ENCODE peak calls at places on chromosomes 3 and 15, in four cellular contexts. A, Z, G and K are unnamed samples.
A peak's percentile ranks its signal among the peaks of the same experiment; 100 is the strongest.

GRCh38 chr3:191340976-191341375 is 10.7 kb upstream of the UTS2B start:
- DNase-seq in A (no peak), G (no peak), Z (no peak), K (no peak)

GRCh38 chr15:38231430-38231829 is 21.2 kb upstream of the SPRED1 start:
- DNase-seq in A (no peak), Z (no peak), G (no peak), K (no peak)

GRCh38 chr15:60840703-60841411 is 361.9 kb upstream of the ICE2 start:
- DNase-seq in Z (no peak), G (no peak), A (peak; percentile 33), K (no peak)

GRCh38 chr3:10985181-10985580 is 7.4 kb upstream of the SLC6A1 start:
- DNase-seq in A (no peak), Z (no peak), G (no peak), K (no peak)

GRCh38 chr3:9866639-9867038 is 13.4 kb downstream of the CIDEC start:
- DNase-seq in Z (no peak), A (no peak), G (no peak), K (no peak)

GRCh38 chr3:26202169-26202568 is 412.3 kb downstream of the OXSM start:
- DNase-seq in G (no peak), A (no peak), Z (no peak), K (no peak)

GRCh38 chr3:196179380-196180308 is 31.6 kb downstream of the ZDHHC19 start:
- DNase-seq in G (peak; percentile 74), A (peak; percentile 71), Z (peak; percentile 71), K (peak; percentile 89)

GRCh38 chr3:186212611-186213010 is 103.7 kb upstream of the ETV5 start:
- DNase-seq in Z (no peak), A (no peak), G (no peak), K (no peak)

GRCh38 chr3:184571750-184572377 is 10.3 kb downstream of the EPHB3 start:
- DNase-seq in Z (no peak), A (no peak), G (no peak), K (no peak)

GRCh38 chr3:47895241-47895640 is 92.3 kb downstream of the DHX30 start:
- DNase-seq in G (no peak), A (no peak), Z (no peak), K (no peak)

GRCh38 chr15:63892794-63893441 is 59.2 kb upstream of the HERC1 start:
- DNase-seq in G (no peak), Z (no peak), A (no peak), K (no peak)